ENCODE peak calls at places on chromosomes 3 and 15, in four cellular contexts. One of them, this sample, is unnamed.

GRCh38 chr3:120450914-120451669 is at the start of gene FSTL1:
- DNase-seq in A549: no peak
- DNase-seq in epithelial cell of esophagus: no peak
- DNase-seq in sigmoid colon: peak; percentile 91
- DNase-seq in this sample: peak; percentile 86

GRCh38 chr3:10371167-10371566 is 50.3 kb upstream of the SEC13 start:
- DNase-seq in A549: no peak
- DNase-seq in epithelial cell of esophagus: peak; percentile 31
- DNase-seq in sigmoid colon: no peak
- DNase-seq in this sample: no peak

GRCh38 chr3:60301142-60301541 is 950.1 kb downstream of the FHIT start:
- DNase-seq in A549: no peak
- DNase-seq in epithelial cell of esophagus: peak; percentile 57
- DNase-seq in sigmoid colon: no peak
- DNase-seq in this sample: no peak

GRCh38 chr3:20873235-20873634 is 687.2 kb upstream of the SGO1 start:
- DNase-seq in A549: no peak
- DNase-seq in epithelial cell of esophagus: no peak
- DNase-seq in sigmoid colon: no peak
- DNase-seq in this sample: no peak

GRCh38 chr3:24123596-24123995 is 178.5 kb downstream of the NR1D2 start:
- DNase-seq in A549: no peak
- DNase-seq in epithelial cell of esophagus: peak; percentile 13
- DNase-seq in sigmoid colon: no peak
- DNase-seq in this sample: no peak

GRCh38 chr15:90650117-90650955 is 66.8 kb upstream of the BLM start:
- DNase-seq in A549: no peak
- DNase-seq in epithelial cell of esophagus: no peak
- DNase-seq in sigmoid colon: no peak
- DNase-seq in this sample: no peak

GRCh38 chr3:45225465-45226205 is 452 bp downstream of the TMEM158 start:
- DNase-seq in A549: peak; percentile 6
- DNase-seq in epithelial cell of esophagus: peak; percentile 41
- DNase-seq in sigmoid colon: no peak
- DNase-seq in this sample: no peak

GRCh38 chr3:66473181-66473580 is 27.6 kb downstream of the LRIG1 start:
- DNase-seq in A549: no peak
- DNase-seq in epithelial cell of esophagus: no peak
- DNase-seq in sigmoid colon: no peak
- DNase-seq in this sample: no peak

GRCh38 chr15:72173864-72174550 is 23.6 kb downstream of the GRAMD2A start:
- DNase-seq in A549: no peak
- DNase-seq in epithelial cell of esophagus: no peak
- DNase-seq in sigmoid colon: no peak
- DNase-seq in this sample: no peak

GRCh38 chr3:58383904-58384303 is 49.7 kb downstream of the PDHB start:
- DNase-seq in A549: peak; percentile 15
- DNase-seq in epithelial cell of esophagus: peak; percentile 97
- DNase-seq in sigmoid colon: no peak
- DNase-seq in this sample: no peak

GRCh38 chr3:182671942-182672341 is 121.4 kb upstream of the ATP11B start:
- DNase-seq in A549: no peak
- DNase-seq in epithelial cell of esophagus: peak; percentile 11
- DNase-seq in sigmoid colon: no peak
- DNase-seq in this sample: no peak

GRCh38 chr3:169085827-169086226 is 577.7 kb downstream of the MECOM start:
- DNase-seq in A549: no peak
- DNase-seq in epithelial cell of esophagus: peak; percentile 95
- DNase-seq in sigmoid colon: no peak
- DNase-seq in this sample: no peak

GRCh38 chr3:126358816-126359181 is 1.6 kb upstream of the KLF15 start:
- DNase-seq in A549: no peak
- DNase-seq in epithelial cell of esophagus: no peak
- DNase-seq in sigmoid colon: peak; percentile 58
- DNase-seq in this sample: no peak

GRCh38 chr3:194123735-194124134 is 12.2 kb upstream of the HES1 start:
- DNase-seq in A549: no peak
- DNase-seq in epithelial cell of esophagus: no peak
- DNase-seq in sigmoid colon: no peak
- DNase-seq in this sample: no peak

GRCh38 chr15:42730536-42730935 is 6.4 kb downstream of the CDAN1 start:
- DNase-seq in A549: no peak
- DNase-seq in epithelial cell of esophagus: no peak
- DNase-seq in sigmoid colon: no peak
- DNase-seq in this sample: peak; percentile 71

GRCh38 chr15:39641187-39641889 is 60.5 kb downstream of the THBS1 start:
- DNase-seq in A549: no peak
- DNase-seq in epithelial cell of esophagus: peak; percentile 84
- DNase-seq in sigmoid colon: no peak
- DNase-seq in this sample: no peak

GRCh38 chr15:39639037-39639436 is 58.2 kb downstream of the THBS1 start:
- DNase-seq in A549: no peak
- DNase-seq in epithelial cell of esophagus: no peak
- DNase-seq in sigmoid colon: no peak
- DNase-seq in this sample: no peak

GRCh38 chr15:39642011-39642640 is 61.2 kb downstream of the THBS1 start:
- DNase-seq in A549: no peak
- DNase-seq in epithelial cell of esophagus: peak; percentile 84
- DNase-seq in sigmoid colon: no peak
- DNase-seq in this sample: no peak

GRCh38 chr15:39640665-39641064 is 59.8 kb downstream of the THBS1 start:
- DNase-seq in A549: no peak
- DNase-seq in epithelial cell of esophagus: no peak
- DNase-seq in sigmoid colon: no peak
- DNase-seq in this sample: no peak

DNA sequence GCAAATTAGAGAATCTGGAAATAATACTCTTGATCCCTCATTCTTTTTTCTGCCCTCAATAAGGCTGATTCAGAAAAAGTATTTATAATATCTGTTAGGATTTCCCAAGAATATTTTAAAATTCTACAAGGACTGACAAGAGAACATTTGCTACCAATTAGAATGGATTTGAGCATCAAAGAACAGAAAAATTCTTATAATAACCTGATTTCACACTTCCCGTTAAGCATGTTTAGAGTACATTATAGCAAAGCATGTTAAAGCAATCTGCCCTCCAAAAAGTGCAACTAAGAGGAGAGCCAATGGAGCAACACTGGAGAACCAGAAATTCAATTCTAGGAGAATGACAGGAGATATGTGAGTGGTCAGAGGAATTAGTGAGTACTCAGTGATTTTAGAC is 57.2 kb downstream of the THBS1 start:
- DNase-seq in A549: no peak
- DNase-seq in epithelial cell of esophagus: no peak
- DNase-seq in sigmoid colon: no peak
- DNase-seq in this sample: no peak
- TF ChIP-seq CTCF in A549: no peak
- TF ChIP-seq CTCF in epithelial cell of esophagus: no peak
- TF ChIP-seq CTCF in sigmoid colon: no peak
- TF ChIP-seq CTCF in this sample: no peak

DNA sequence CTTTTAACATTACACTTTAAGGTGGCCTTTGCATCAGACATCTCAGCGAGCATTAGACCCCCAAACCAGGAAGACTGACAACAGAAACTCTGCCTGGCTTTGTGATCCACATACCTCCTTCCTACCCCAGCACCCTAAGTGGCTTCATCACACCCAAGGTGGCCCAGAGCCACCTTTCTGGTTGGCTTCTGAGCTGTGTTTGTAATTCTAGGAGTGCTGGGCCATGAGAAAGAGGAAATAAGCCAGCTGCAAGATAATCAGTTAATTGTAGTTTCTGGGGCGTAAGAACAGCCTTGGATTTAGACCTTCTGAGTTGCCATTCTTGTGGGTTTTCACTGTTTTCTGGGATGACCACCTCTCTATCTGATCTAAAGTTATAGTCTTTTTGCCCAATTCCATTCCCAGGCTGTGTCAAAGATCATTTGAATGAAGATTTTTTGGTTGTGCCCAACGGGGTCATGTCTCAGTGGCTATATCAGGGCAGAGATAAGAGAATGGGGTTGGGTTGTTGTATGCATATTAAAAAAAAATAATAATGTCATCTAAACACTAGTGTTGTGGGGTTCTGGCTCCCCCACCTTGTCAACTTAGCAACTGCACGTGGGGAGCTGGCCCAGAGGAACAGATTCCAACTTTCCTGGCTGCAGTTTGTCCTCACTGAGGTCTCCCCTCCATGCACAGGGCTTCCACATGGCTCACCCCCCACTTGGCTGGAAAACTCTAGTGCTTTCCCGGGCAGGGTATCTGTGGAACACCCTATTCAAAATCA is 234.8 kb upstream of the WNT5A start:
- DNase-seq in A549: no peak
- DNase-seq in epithelial cell of esophagus: peak; percentile 25
- DNase-seq in sigmoid colon: no peak
- DNase-seq in this sample: no peak
- TF ChIP-seq CTCF in A549: no peak
- TF ChIP-seq CTCF in epithelial cell of esophagus: peak; percentile 65
- TF ChIP-seq CTCF in sigmoid colon: peak; percentile 45
- TF ChIP-seq CTCF in this sample: peak; percentile 60

DNA sequence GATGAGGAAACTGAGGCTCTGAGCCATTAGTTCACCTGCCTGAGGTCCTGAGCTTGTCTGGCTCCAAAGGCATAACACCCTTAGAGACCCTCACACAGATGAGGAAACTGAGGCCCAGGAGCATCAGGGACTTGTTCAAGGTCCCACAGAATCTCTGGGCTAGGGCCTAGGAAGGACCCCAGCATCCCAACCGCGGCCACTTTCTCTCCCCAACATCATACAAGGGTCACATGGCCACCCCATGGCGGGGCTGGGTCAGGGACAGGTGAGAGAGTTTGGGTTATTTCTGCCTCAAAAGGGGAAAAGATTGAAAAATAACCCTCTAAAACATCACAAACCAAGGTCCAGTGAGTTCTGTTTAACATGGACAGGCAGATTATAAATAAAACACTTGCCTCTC is 6.7 kb downstream of the LINGO1 start:
- DNase-seq in A549: no peak
- DNase-seq in epithelial cell of esophagus: no peak
- DNase-seq in sigmoid colon: no peak
- DNase-seq in this sample: no peak
- TF ChIP-seq CTCF in A549: no peak
- TF ChIP-seq CTCF in epithelial cell of esophagus: no peak
- TF ChIP-seq CTCF in sigmoid colon: no peak
- TF ChIP-seq CTCF in this sample: no peak

GRCh38 chr3:49158108-49158709 is 7.9 kb downstream of the CCDC71 start:
- DNase-seq in A549: peak; percentile 41
- DNase-seq in epithelial cell of esophagus: peak; percentile 45
- DNase-seq in sigmoid colon: no peak
- DNase-seq in this sample: no peak
- TF ChIP-seq CTCF in A549: peak; percentile 36
- TF ChIP-seq CTCF in epithelial cell of esophagus: peak; percentile 55
- TF ChIP-seq CTCF in sigmoid colon: no peak
- TF ChIP-seq CTCF in this sample: peak; percentile 24

GRCh38 chr15:81784751-81785150 is 261.1 kb downstream of the MEX3B start:
- DNase-seq in A549: no peak
- DNase-seq in epithelial cell of esophagus: no peak
- DNase-seq in sigmoid colon: no peak
- DNase-seq in this sample: peak; percentile 56

GRCh38 chr15:81783586-81783985 is 262.2 kb downstream of the MEX3B start:
- DNase-seq in A549: no peak
- DNase-seq in epithelial cell of esophagus: no peak
- DNase-seq in sigmoid colon: no peak
- DNase-seq in this sample: peak; percentile 3

GRCh38 chr15:81786776-81787175 is 259.0 kb downstream of the MEX3B start:
- DNase-seq in A549: no peak
- DNase-seq in epithelial cell of esophagus: no peak
- DNase-seq in sigmoid colon: no peak
- DNase-seq in this sample: peak; percentile 7

GRCh38 chr15:81785181-81785580 is 260.6 kb downstream of the MEX3B start:
- DNase-seq in A549: no peak
- DNase-seq in epithelial cell of esophagus: no peak
- DNase-seq in sigmoid colon: no peak
- DNase-seq in this sample: peak; percentile 23

GRCh38 chr15:81785679-81786078 is 260.1 kb downstream of the MEX3B start:
- DNase-seq in A549: peak; percentile 11
- DNase-seq in epithelial cell of esophagus: no peak
- DNase-seq in sigmoid colon: no peak
- DNase-seq in this sample: peak; percentile 17
- TF ChIP-seq CTCF in A549: no peak
- TF ChIP-seq CTCF in epithelial cell of esophagus: no peak
- TF ChIP-seq CTCF in sigmoid colon: no peak
- TF ChIP-seq CTCF in this sample: no peak

GRCh38 chr15:65182538-65182937 is 2.6 kb downstream of the CLPX start:
- DNase-seq in A549: no peak
- DNase-seq in epithelial cell of esophagus: no peak
- DNase-seq in sigmoid colon: no peak
- DNase-seq in this sample: no peak

GRCh38 chr15:65189102-65189740 is 4.1 kb upstream of the CLPX start:
- DNase-seq in A549: peak; percentile 74
- DNase-seq in epithelial cell of esophagus: peak; percentile 56
- DNase-seq in sigmoid colon: peak; percentile 63
- DNase-seq in this sample: no peak

GRCh38 chr15:65184305-65184943 is 718 bp downstream of the CLPX start:
- DNase-seq in A549: peak; percentile 71
- DNase-seq in epithelial cell of esophagus: peak; percentile 67
- DNase-seq in sigmoid colon: peak; percentile 86
- DNase-seq in this sample: peak; percentile 88

GRCh38 chr15:65183847-65184159 is 1.3 kb downstream of the CLPX start:
- DNase-seq in A549: no peak
- DNase-seq in epithelial cell of esophagus: no peak
- DNase-seq in sigmoid colon: no peak
- DNase-seq in this sample: no peak

GRCh38 chr15:65184944-65185717 is at the start of gene CLPX:
- DNase-seq in A549: peak; percentile 98
- DNase-seq in epithelial cell of esophagus: peak; percentile 91
- DNase-seq in sigmoid colon: peak; percentile 97
- DNase-seq in this sample: peak; percentile 94
- TF ChIP-seq CTCF in A549: no peak
- TF ChIP-seq CTCF in epithelial cell of esophagus: no peak
- TF ChIP-seq CTCF in sigmoid colon: no peak
- TF ChIP-seq CTCF in this sample: no peak

DNA sequence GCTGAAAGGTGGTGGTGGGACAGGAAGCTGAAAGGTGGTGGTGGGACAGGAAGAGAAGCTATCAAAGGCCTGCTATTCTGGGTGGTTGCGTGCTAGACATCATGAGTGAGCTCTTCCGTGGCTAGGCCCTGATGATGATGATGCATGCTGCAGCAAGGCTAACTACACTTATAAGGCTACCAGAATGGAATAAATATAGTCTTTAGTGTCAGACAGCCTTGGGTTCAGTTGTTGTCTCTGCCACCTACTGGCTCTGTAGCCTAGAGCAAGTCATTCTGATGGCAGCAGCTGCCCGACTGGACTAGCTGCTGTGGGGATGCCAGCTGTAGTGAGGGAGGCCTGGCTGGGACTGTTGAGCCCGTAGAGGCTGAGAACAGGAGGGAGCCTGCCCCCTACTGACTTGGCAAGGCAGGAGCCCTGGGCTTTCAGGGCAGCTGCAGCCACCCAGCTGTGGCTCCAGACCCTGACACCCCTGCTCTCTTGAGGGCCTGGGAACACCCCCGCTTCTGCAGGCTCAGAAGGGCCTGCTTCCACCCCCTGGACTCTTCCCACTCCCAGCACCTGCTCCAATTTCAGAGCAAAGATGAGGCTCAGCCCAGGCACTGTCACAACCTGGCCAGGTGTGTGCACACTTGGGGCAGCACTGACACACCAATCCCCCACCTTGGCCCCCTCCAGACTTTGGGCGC is 21.4 kb upstream of the ZBED2 start:
- DNase-seq in A549: peak; percentile 59
- DNase-seq in epithelial cell of esophagus: peak; percentile 60
- DNase-seq in sigmoid colon: no peak
- DNase-seq in this sample: no peak
- TF ChIP-seq CTCF in A549: peak; percentile 27
- TF ChIP-seq CTCF in epithelial cell of esophagus: peak; percentile 16
- TF ChIP-seq CTCF in sigmoid colon: no peak
- TF ChIP-seq CTCF in this sample: peak; percentile 29

This sample was measured in osteocyte.